ENCODE peak calls at places on chromosomes 1 and 21, in nine cellular contexts. X is vagina, A is neural progenitor cell, P is hepatocyte, Z is heart left ventricle, B is heart right ventricle, M is IMR-90, C is fibroblast of lung, G is HepG2. J is an unnamed sample. For H3K9me3 and H3K27me3, the result is how much of the 10 kb centered on the place peaks cover.

GRCh38 chr21:42337830-42338729 is 12.7 kb downstream of the TFF2 start:
- DNase-seq in X (peak), A (peak), P (peak), Z (no peak), B (peak), M (peak), C (peak), G (peak), J (peak)

GRCh38 chr1:172870901-172871606 is 179.7 kb downstream of the TNFSF18 start:
- DNase-seq in X (no peak), A (no peak), P (peak), Z (no peak), B (no peak), M (peak), C (peak), G (no peak), J (no peak)

GRCh38 chr1:161367684-161368398 is at the start of gene CFAP126:
- DNase-seq in X (no peak), A (peak), P (peak), Z (no peak), B (peak), M (peak), C (peak), G (peak), J (no peak)

GRCh38 chr1:41486053-41486891 is 1.8 kb upstream of the EDN2 start:
- DNase-seq in X (no peak), A (peak), P (no peak), Z (peak), B (no peak), M (peak), C (peak), G (no peak), J (no peak)

GRCh38 chr1:34409689-34410229 is 233.1 kb downstream of the C1orf94 start:
- DNase-seq in X (peak), A (no peak), P (no peak), Z (no peak), B (no peak), M (no peak), C (no peak), G (no peak), J (no peak)

GRCh38 chr1:3185896-3186525 is 117.0 kb downstream of the PRDM16 start:
- DNase-seq in X (no peak), A (no peak), P (no peak), Z (no peak), B (no peak), M (no peak), C (no peak), G (no peak), J (no peak)

GRCh38 chr1:115559987-115560386 is 81.8 kb upstream of the VANGL1 start:
- DNase-seq in X (no peak), A (peak), P (no peak), Z (no peak), B (no peak), M (no peak), C (no peak), G (no peak), J (no peak)

GRCh38 chr1:103516693-103517092 is 8.8 kb upstream of the RNPC3 start:
- DNase-seq in X (no peak), A (no peak), P (no peak), Z (no peak), B (no peak), M (peak), C (peak), G (no peak), J (no peak)

GRCh38 chr21:29436143-29436542 is 137.4 kb downstream of the BACH1 start:
- DNase-seq in X (no peak), A (no peak), P (no peak), Z (no peak), B (no peak), M (no peak), C (peak), G (no peak), J (no peak)

GRCh38 chr1:222996307-222996983 is 146.6 kb downstream of the TLR5 start:
- DNase-seq in X (no peak), A (no peak), P (no peak), Z (no peak), B (no peak), M (no peak), C (peak), G (no peak), J (no peak)

GRCh38 chr21:41639766-41640165 is 127.1 kb downstream of the RIPK4 start:
- DNase-seq in X (no peak), A (no peak), P (no peak), Z (no peak), B (no peak), M (no peak), C (no peak), G (no peak), J (no peak)

GRCh38 chr1:192889082-192889481 is 80.2 kb downstream of the RGS2 start:
- DNase-seq in X (no peak), A (no peak), P (no peak), Z (no peak), B (no peak), M (no peak), C (no peak), G (no peak), J (no peak)

GRCh38 chr1:165014753-165015152 is 341.8 kb downstream of the LMX1A start:
- DNase-seq in X (no peak), A (no peak), P (no peak), Z (no peak), B (no peak), M (no peak), C (no peak), G (no peak), J (no peak)

GRCh38 chr21:44887126-44887806 is 13.8 kb upstream of the PTTG1IP start:
- DNase-seq in X (no peak), A (no peak), P (no peak), Z (peak), B (no peak), M (no peak), C (no peak), G (no peak), J (no peak)

GRCh38 chr1:228362141-228362883 is 44.3 kb downstream of the TRIM11 start:
- DNase-seq in X (no peak), A (no peak), P (no peak), Z (peak), B (peak), M (no peak), C (no peak), G (no peak), J (no peak)

GRCh38 chr1:16205891-16206546 is 6.4 kb downstream of the ARHGEF19 start:
- DNase-seq in X (no peak), A (no peak), P (no peak), Z (no peak), B (no peak), M (no peak), C (no peak), G (no peak), J (no peak)

GRCh38 chr1:234687011-234687410 is 77.0 kb upstream of the IRF2BP2 start:
- DNase-seq in X (no peak), A (no peak), P (no peak), Z (no peak), B (no peak), M (peak), C (peak), G (no peak), J (no peak)

GRCh38 chr1:8903908-8904650 is 25.6 kb upstream of the ENO1 start:
- DNase-seq in X (no peak), A (no peak), P (peak), Z (no peak), B (no peak), M (peak), C (peak), G (peak), J (peak)

GRCh38 chr1:39539252-39539790 is 37.3 kb downstream of the PABPC4 start:
- DNase-seq in X (no peak), A (peak), P (peak), Z (no peak), B (peak), M (peak), C (peak), G (peak), J (peak)

GRCh38 chr1:198970919-198971318 is 332.1 kb downstream of the PTPRC start:
- DNase-seq in X (no peak), A (no peak), P (peak), Z (no peak), B (no peak), M (peak), C (peak), G (peak), J (no peak)

GRCh38 chr1:103198996-103199395 is 90.7 kb upstream of the COL11A1 start:
- DNase-seq in X (no peak), A (no peak), P (no peak), Z (no peak), B (no peak), M (no peak), C (no peak), G (no peak), J (no peak)

GRCh38 chr1:94357661-94358060 is 60.5 kb upstream of the ABCD3 start:
- DNase-seq in X (no peak), A (no peak), P (no peak), Z (no peak), B (no peak), M (no peak), C (no peak), G (no peak), J (no peak)

GRCh38 chr1:27816921-27817630 is 13.5 kb upstream of the PPP1R8 start:
- DNase-seq in X (no peak), A (no peak), P (peak), Z (no peak), B (no peak), M (peak), C (peak), G (peak), J (no peak)

GRCh38 chr1:43716559-43717281 is 9.4 kb downstream of the ST3GAL3 start:
- DNase-seq in X (no peak), A (no peak), P (no peak), Z (no peak), B (no peak), M (no peak), C (no peak), G (no peak), J (peak)

GRCh38 chr1:168477792-168478191 is 66.0 kb downstream of the XCL2 start:
- DNase-seq in X (no peak), A (no peak), P (no peak), Z (no peak), B (no peak), M (no peak), C (no peak), G (no peak), J (no peak)

GRCh38 chr21:43814215-43815106 is 25.1 kb downstream of the RRP1 start:
- DNase-seq in X (no peak), A (peak), P (no peak), Z (peak), B (no peak), M (no peak), C (peak), G (no peak), J (no peak)

GRCh38 chr1:92482665-92483441 is 3.9 kb downstream of the GFI1 start:
- DNase-seq in X (no peak), A (peak), P (no peak), Z (peak), B (no peak), M (no peak), C (no peak), G (no peak), J (no peak)

GRCh38 chr1:111099289-111099688 is 40.6 kb downstream of the DRAM2 start:
- DNase-seq in X (no peak), A (no peak), P (no peak), Z (no peak), B (no peak), M (no peak), C (no peak), G (peak), J (no peak)

GRCh38 chr1:111097356-111098099 is 42.4 kb downstream of the DRAM2 start:
- DNase-seq in X (no peak), A (no peak), P (no peak), Z (no peak), B (no peak), M (no peak), C (no peak), G (no peak), J (no peak)

GRCh38 chr1:111104981-111105380 is 34.9 kb downstream of the DRAM2 start:
- DNase-seq in X (no peak), A (no peak), P (no peak), Z (no peak), B (no peak), M (no peak), C (no peak), G (peak), J (no peak)

GRCh38 chr1:111101854-111102642 is 37.8 kb downstream of the DRAM2 start:
- DNase-seq in X (no peak), A (no peak), P (no peak), Z (no peak), B (no peak), M (no peak), C (no peak), G (no peak), J (no peak)
- H3K9me3 ChIP-seq in X (under half), A (under half), P (under half), Z (under half), B (under half), M (under half), C (under half), G (under half), J (under half)

DNA sequence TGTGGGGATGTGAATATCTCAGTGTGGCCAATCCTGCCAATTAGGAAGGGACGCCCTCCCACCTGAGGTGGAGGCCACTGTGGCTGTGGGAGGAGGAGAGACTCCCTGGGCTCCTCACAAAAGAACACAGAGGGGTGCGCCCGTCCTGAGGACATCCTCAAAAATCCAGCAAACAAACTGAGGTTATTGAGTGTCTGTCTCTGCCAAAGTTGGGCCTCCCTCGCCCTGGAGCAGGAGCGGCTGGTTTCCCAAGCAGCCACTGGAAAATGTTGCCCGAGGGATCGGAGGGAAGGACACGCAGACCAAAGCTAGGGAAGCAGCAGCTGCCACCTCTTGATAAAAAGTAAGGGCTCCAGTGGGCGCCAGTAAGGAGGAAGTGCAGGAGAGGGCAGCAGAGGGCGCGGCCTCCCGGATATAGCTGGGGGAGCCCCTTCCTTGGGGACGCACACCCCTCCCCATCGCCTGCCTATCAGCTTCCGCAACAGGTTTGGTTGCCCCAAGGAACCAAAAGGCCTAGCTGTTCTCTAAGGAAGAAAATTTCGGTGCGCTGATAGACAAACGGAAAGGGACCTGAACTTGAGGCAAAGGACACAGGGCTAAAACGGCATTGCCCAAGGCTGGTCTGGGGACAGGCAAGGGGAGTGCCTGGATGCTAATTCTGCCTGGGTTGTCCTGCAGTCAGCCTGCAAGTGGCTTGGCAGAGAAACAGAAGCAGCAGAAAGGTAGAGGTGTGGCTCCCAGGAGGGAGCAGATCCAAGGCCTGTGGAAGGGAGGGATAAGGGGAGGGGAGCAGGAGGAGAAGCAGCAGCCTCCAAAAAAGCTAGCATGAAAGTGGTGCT is 1.7 kb upstream of the GRIK3 start:
- DNase-seq in X (no peak), A (peak), P (no peak), Z (no peak), B (no peak), M (no peak), C (no peak), G (no peak), J (no peak)
- H3K27me3 ChIP-seq in X (under half), A (half or more), P (half or more), Z (half or more), B (half or more), M (under half), C (under half), G (under half), J (half or more)

DNA sequence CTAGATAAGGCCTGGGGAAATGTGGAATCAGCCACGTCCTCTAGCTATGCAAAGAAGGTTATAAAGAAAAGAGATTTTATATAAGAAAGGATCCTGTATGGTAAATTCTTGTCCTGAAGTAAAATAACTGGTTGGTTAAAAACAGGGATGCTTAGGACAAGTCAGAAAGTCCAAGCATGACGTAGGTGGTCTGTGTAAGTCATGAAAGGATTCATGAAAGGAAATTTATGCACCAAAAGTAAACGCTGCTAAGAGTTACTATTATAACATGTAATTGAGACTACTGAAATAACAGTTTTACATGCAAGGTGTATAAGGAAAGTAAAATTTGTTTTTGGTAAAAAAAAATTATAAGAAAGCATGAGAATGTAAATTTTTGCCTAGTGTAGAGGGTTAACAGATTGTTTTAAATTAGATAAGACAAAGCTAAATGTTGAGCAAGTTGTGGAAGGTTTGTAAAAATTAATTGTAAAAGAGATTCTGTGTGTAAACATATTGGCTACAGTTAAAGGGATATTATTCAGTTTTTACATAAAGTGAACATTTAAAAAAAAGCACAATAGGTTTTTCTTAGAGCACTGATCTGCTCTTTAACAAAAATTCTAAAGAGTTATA is 43.9 kb downstream of the PIGK start:
- DNase-seq in X (no peak), A (peak), P (no peak), Z (no peak), B (no peak), M (peak), C (peak), G (no peak), J (no peak)
- H3K9me3 ChIP-seq in X (under half), A (under half), P (under half), Z (under half), B (under half), M (under half), C (under half), G (half or more), J (under half)

GRCh38 chr1:50417487-50417886 is 5.8 kb downstream of the DMRTA2 start:
- DNase-seq in X (no peak), A (peak), P (no peak), Z (no peak), B (no peak), M (no peak), C (no peak), G (no peak), J (no peak)
- H3K27me3 ChIP-seq in X (under half), A (half or more), P (half or more), Z (half or more), B (half or more), M (half or more), C (half or more), G (under half), J (half or more)

DNA sequence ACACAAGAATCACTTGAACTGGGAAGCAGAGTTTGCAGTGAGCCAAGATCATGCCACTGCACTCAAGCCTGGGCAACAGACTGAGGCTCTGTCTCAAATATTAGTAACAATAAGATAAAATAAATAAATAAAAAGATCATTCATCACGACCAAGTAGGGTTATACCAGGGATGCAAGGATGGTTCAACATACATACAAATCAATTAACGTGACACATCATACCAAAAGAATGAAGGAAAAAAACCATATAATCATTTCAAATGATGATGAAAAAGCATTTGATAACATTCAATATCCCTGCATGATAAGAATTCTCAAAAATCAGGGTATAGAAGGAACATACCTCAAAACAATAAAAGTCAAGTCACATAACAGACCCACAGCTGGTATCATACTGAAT is 38.3 kb downstream of the PHTF1 start:
- DNase-seq in X (no peak), A (no peak), P (no peak), Z (no peak), B (no peak), M (no peak), C (no peak), G (no peak), J (no peak)
- H3K9me3 ChIP-seq in X (under half), A (under half), P (under half), Z (under half), B (under half), M (under half), C (under half), G (under half), J (under half)

GRCh38 chr1:157234705-157235273 is 96.6 kb upstream of the ETV3 start:
- DNase-seq in X (no peak), A (no peak), P (no peak), Z (no peak), B (no peak), M (no peak), C (no peak), G (no peak), J (no peak)
- H3K27me3 ChIP-seq in X (under half), A (under half), P (under half), Z (under half), B (under half), M (under half), C (under half), G (under half), J (under half)

J was measured in gastrocnemius medialis.